ENCODE peak calls at places on chromosome 18, in seven cellular contexts. C is kidney epithelial cell; D is HL-60; P is activated B cell treated with CpG ODN at 0.5 μM for 24 hours; W is CD4-positive, alpha-beta T cell; I is ascending aorta; Y is H9. U is an unnamed sample.

GRCh38 chr18:74492259-74492658 is 3.9 kb upstream of the CNDP2 start:
- DNase-seq in C (no peak), D (no peak), P (no peak), W (no peak), I (peak; percentile 34), Y (no peak), U (peak; percentile 29)

GRCh38 chr18:70781860-70782453 is 493.1 kb downstream of the SOCS6 start:
- DNase-seq in C (no peak), D (peak; percentile 52), P (no peak), W (peak; percentile 62), I (no peak), Y (peak; percentile 59), U (no peak)

GRCh38 chr18:74252032-74252380 is 39.8 kb downstream of the CYB5A start:
- DNase-seq in C (no peak), D (no peak), P (no peak), W (no peak), I (no peak), Y (no peak), U (no peak)

GRCh38 chr18:10259934-10260333 is 194.5 kb upstream of the APCDD1 start:
- DNase-seq in C (no peak), D (no peak), P (no peak), W (no peak), I (no peak), Y (no peak), U (no peak)

GRCh38 chr18:1244397-1245122 is 339.9 kb downstream of the ADCYAP1 start:
- DNase-seq in C (no peak), D (no peak), P (no peak), W (no peak), I (no peak), Y (no peak), U (no peak)

GRCh38 chr18:36298113-36298701 is 694 bp downstream of the FHOD3 start:
- DNase-seq in C (no peak), D (no peak), P (no peak), W (no peak), I (no peak), Y (peak; percentile 60), U (no peak)

GRCh38 chr18:44599409-44599808 is 81.3 kb upstream of the SETBP1 start:
- DNase-seq in C (no peak), D (no peak), P (no peak), W (no peak), I (peak; percentile 75), Y (no peak), U (no peak)

GRCh38 chr18:74950479-74950878 is 258.5 kb downstream of the PTGR3 start:
- DNase-seq in C (no peak), D (no peak), P (no peak), W (no peak), I (no peak), Y (no peak), U (no peak)

GRCh38 chr18:37574113-37574512 is 8.5 kb upstream of the CELF4 start:
- DNase-seq in C (no peak), D (no peak), P (no peak), W (no peak), I (no peak), Y (no peak), U (no peak)

GRCh38 chr18:49988101-49988500 is 174.8 kb upstream of the ACAA2 start:
- DNase-seq in C (no peak), D (no peak), P (no peak), W (no peak), I (no peak), Y (no peak), U (no peak)

GRCh38 chr18:54388203-54389142 is 30.8 kb downstream of the C18orf54 start:
- DNase-seq in C (peak; percentile 88), D (peak; percentile 91), P (no peak), W (no peak), I (no peak), Y (peak; percentile 92), U (no peak)

GRCh38 chr18:36756262-36756661 is 72.5 kb downstream of the TPGS2 start:
- DNase-seq in C (no peak), D (no peak), P (no peak), W (no peak), I (peak; percentile 31), Y (no peak), U (no peak)

GRCh38 chr18:29361843-29362242 is 1184.9 kb upstream of the CDH2 start:
- DNase-seq in C (no peak), D (no peak), P (no peak), W (no peak), I (no peak), Y (peak; percentile 86), U (no peak)

GRCh38 chr18:35347991-35348390 is 3.8 kb upstream of the ZNF24 start:
- DNase-seq in C (no peak), D (no peak), P (no peak), W (no peak), I (no peak), Y (no peak), U (no peak)

GRCh38 chr18:63844254-63844653 is 43.3 kb upstream of the SERPINB2 start:
- DNase-seq in C (no peak), D (peak; percentile 31), P (no peak), W (no peak), I (no peak), Y (no peak), U (no peak)

GRCh38 chr18:56696966-56697365 is 45.8 kb downstream of the WDR7 start:
- DNase-seq in C (no peak), D (no peak), P (no peak), W (no peak), I (no peak), Y (no peak), U (no peak)

GRCh38 chr18:39453882-39454281 is 1888.3 kb upstream of the CELF4 start:
- DNase-seq in C (no peak), D (no peak), P (no peak), W (no peak), I (no peak), Y (no peak), U (no peak)

GRCh38 chr18:40937386-40937785 is 1017.6 kb upstream of the PIK3C3 start:
- DNase-seq in C (no peak), D (no peak), P (no peak), W (no peak), I (no peak), Y (no peak), U (no peak)

GRCh38 chr18:10013621-10014543 is 100.1 kb downstream of the VAPA start:
- DNase-seq in C (no peak), D (no peak), P (no peak), W (no peak), I (peak; percentile 42), Y (no peak), U (no peak)

GRCh38 chr18:78090584-78090983 is 840.9 kb downstream of the GALR1 start:
- DNase-seq in C (no peak), D (no peak), P (no peak), W (no peak), I (no peak), Y (no peak), U (no peak)

GRCh38 chr18:31274915-31275314 is 43.0 kb upstream of the DSG1 start:
- DNase-seq in C (no peak), D (no peak), P (no peak), W (no peak), I (no peak), Y (no peak), U (no peak)

GRCh38 chr18:50961974-50962373 is 5.9 kb upstream of the ELAC1 start:
- DNase-seq in C (no peak), D (no peak), P (no peak), W (no peak), I (no peak), Y (no peak), U (no peak)

GRCh38 chr18:8721716-8722115 is 16.4 kb downstream of the MTCL1 start:
- DNase-seq in C (no peak), D (no peak), P (no peak), W (no peak), I (no peak), Y (no peak), U (no peak)

GRCh38 chr18:57780318-57781127 is 22.6 kb downstream of the ATP8B1 start:
- DNase-seq in C (peak; percentile 92), D (no peak), P (no peak), W (no peak), I (peak; percentile 68), Y (no peak), U (no peak)

GRCh38 chr18:9902832-9903231 is 11.0 kb upstream of the VAPA start:
- DNase-seq in C (no peak), D (no peak), P (no peak), W (no peak), I (no peak), Y (no peak), U (no peak)

GRCh38 chr18:12890500-12890899 is 6.5 kb upstream of the PTPN2 start:
- DNase-seq in C (no peak), D (peak; percentile 59), P (no peak), W (no peak), I (no peak), Y (no peak), U (no peak)
- TF ChIP-seq CTCF in C (no peak), D (peak; percentile 24), P (no peak), W (no peak), I (no peak), Y (peak; percentile 37), U (peak; percentile 27)

GRCh38 chr18:33404244-33404873 is 36.2 kb downstream of the CCDC178 start:
- DNase-seq in C (no peak), D (no peak), P (no peak), W (no peak), I (no peak), Y (no peak), U (no peak)
- TF ChIP-seq CTCF in C (peak; percentile 21), D (peak; percentile 9), P (no peak), W (no peak), I (no peak), Y (peak; percentile 64), U (peak; percentile 72)

DNA sequence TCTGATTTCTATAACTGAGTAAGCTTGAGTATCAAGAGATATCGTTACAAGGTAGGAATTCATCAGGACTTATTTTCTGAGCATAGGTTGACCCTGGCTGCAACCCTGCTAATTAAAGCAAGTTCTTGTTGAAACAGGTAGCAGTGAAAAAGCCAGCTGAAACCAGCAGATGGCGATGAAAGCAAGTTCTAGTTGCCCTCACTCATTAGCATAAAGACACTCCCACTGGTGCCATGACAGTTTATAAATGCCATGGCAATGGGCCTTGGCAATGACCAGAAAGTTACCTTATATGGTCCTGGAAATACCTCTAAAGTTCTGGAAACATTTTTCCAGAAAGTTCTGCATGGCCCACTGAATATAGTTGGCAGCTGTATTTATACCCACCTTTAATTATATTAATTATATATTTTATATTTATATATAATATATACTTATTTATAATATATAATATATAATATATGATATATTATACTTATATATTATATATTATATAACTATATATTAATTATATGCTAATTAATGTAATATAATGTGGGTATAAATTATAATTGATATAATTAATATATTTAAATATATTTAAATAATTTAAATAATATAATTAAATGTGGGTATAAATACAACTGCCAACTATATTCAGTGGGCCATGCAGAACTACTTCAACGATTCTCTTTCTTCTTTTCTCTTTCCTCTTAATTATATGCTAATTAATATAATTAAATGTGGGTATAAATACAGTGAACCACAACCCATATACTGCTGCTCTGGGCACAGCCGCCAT is 188.0 kb downstream of the CDH7 start:
- DNase-seq in C (no peak), D (peak; percentile 61), P (no peak), W (no peak), I (no peak), Y (peak; percentile 77), U (no peak)
- TF ChIP-seq CTCF in C (peak; percentile 42), D (peak; percentile 33), P (no peak), W (no peak), I (no peak), Y (peak; percentile 73), U (peak; percentile 69)

DNA sequence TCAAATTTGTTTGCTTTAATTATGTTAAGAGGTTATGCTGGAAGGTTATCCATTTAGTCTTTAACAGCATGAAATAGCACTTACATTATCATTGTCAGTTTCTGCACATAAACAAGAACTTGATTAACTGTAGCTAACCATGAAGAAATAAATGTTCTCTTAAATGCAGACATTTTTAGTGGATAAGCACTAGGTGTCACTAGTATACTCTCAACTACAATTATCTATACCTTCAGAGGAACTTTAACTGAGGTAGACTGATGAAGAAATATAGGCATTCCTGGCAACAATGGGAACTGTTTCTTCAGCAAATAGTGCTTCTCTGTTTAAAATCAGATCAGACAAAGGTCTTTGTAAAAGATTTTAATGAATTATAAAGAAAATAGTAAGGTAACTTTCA is 178.8 kb upstream of the CHST9 start:
- DNase-seq in C (no peak), D (no peak), P (no peak), W (no peak), I (no peak), Y (no peak), U (no peak)
- TF ChIP-seq CTCF in C (peak; percentile 21), D (peak; percentile 15), P (no peak), W (no peak), I (no peak), Y (peak; percentile 58), U (peak; percentile 60)

U was measured in type B pancreatic cell.